ENCODE peak calls at places on chromosome 10, in ten cellular contexts. I is mucosa of gallbladder; W is breast epithelium; J is CD8-positive, alpha-beta T cell; X is AG08395; N is stimulated activated CD4-positive, alpha-beta T cell treated with anti-CD3 and anti-CD28 coated beads, Interleukin-2, amount 100 ng/mL, for 4 hours; Z is hippocampal formation; L is COR-L47; H is T1000; Q is CD4-positive, CD25-positive, alpha-beta regulatory T cell. V is an unnamed sample.

GRCh38 chr10:88389456-88389855 is 193.7 kb downstream of the RNLS start:
- DNase-seq in N (peak), J (peak), W (no peak), H (no peak), Q (peak), L (no peak), Z (no peak), X (peak), I (peak), V (no peak)

GRCh38 chr10:68231106-68231901 is 609 bp downstream of the ATOH7 start:
- DNase-seq in I (peak), W (peak), N (peak), H (peak), Q (peak), L (peak), J (peak), Z (peak), X (peak), V (no peak)

GRCh38 chr10:78971094-78971682 is 97.6 kb upstream of the ZMIZ1 start:
- DNase-seq in L (no peak), Z (no peak), N (no peak), I (no peak), W (no peak), J (no peak), H (no peak), Q (no peak), X (no peak), V (no peak)

GRCh38 chr10:15325243-15326002 is 45.7 kb downstream of the FAM171A1 start:
- DNase-seq in N (no peak), H (peak), Z (no peak), X (no peak), I (peak), J (no peak), W (no peak), L (no peak), Q (peak), V (no peak)

GRCh38 chr10:19922236-19922963 is 106.2 kb downstream of the PLXDC2 start:
- DNase-seq in Z (no peak), W (peak), N (no peak), H (peak), J (no peak), L (no peak), I (peak), Q (no peak), X (peak), V (no peak)

GRCh38 chr10:58641095-58641531 is 128.4 kb downstream of the BICC1 start:
- DNase-seq in N (no peak), Q (no peak), W (peak), L (peak), I (no peak), J (no peak), X (peak), Z (no peak), H (peak), V (no peak)

GRCh38 chr10:101693701-101694055 is 1.3 kb downstream of the FBXW4 start:
- DNase-seq in Z (no peak), W (no peak), J (peak), Q (no peak), X (peak), N (no peak), H (no peak), I (no peak), L (no peak), V (no peak)

GRCh38 chr10:71124921-71125748 is 87.2 kb upstream of the UNC5B start:
- DNase-seq in J (no peak), I (peak), H (no peak), X (peak), N (no peak), L (peak), Z (no peak), W (no peak), Q (no peak), V (no peak)

GRCh38 chr10:93917064-93917391 is 23.2 kb downstream of the SLC35G1 start:
- DNase-seq in N (no peak), L (no peak), J (no peak), Z (no peak), W (no peak), H (no peak), Q (no peak), I (no peak), X (no peak), V (no peak)

GRCh38 chr10:103491729-103492364 is 1.7 kb upstream of the NEURL1 start:
- DNase-seq in L (no peak), H (peak), I (peak), Z (no peak), N (no peak), W (no peak), Q (no peak), X (peak), J (no peak), V (no peak)

GRCh38 chr10:3691482-3691881 is 93.5 kb downstream of the KLF6 start:
- DNase-seq in X (no peak), Z (no peak), W (no peak), L (no peak), Q (no peak), N (no peak), J (no peak), I (no peak), H (no peak), V (no peak)

GRCh38 chr10:101283762-101284161 is 54.5 kb upstream of the LBX1 start:
- DNase-seq in W (no peak), I (no peak), Z (no peak), Q (no peak), X (no peak), N (no peak), H (no peak), L (no peak), J (no peak), V (no peak)

GRCh38 chr10:107031981-107032699 is 132.4 kb downstream of the SORCS1 start:
- DNase-seq in Z (no peak), X (no peak), H (no peak), I (no peak), Q (no peak), W (no peak), N (no peak), J (no peak), L (no peak), V (no peak)

GRCh38 chr10:127485153-127485857 is 63.8 kb upstream of the NPS start:
- DNase-seq in X (no peak), N (no peak), H (no peak), L (no peak), I (no peak), J (no peak), W (no peak), Q (no peak), Z (no peak), V (no peak)

V was measured in T-helper 9 cell.